ENCODE peak calls at places on chromosome 13, in eight cellular contexts. One of them, this sample, is unnamed.

GRCh38 chr13:85655040-85655439 is 144.2 kb downstream of the SLITRK6 start:
- DNase-seq in HAP-1: no peak
- DNase-seq in RPMI8226: no peak
- DNase-seq in nucleus accumbens: no peak
- DNase-seq in adrenal gland: no peak
- DNase-seq in neuronal stem cell: no peak
- DNase-seq in HFF-Myc: no peak
- DNase-seq in endothelial cell: no peak
- DNase-seq in this sample: no peak

GRCh38 chr13:78993792-78994191 is 334.8 kb upstream of the OBI1 start:
- DNase-seq in nucleus accumbens: no peak
- DNase-seq in RPMI8226: no peak
- DNase-seq in neuronal stem cell: no peak
- DNase-seq in HAP-1: peak; percentile 12
- DNase-seq in adrenal gland: no peak
- DNase-seq in HFF-Myc: no peak
- DNase-seq in endothelial cell: no peak
- DNase-seq in this sample: no peak

GRCh38 chr13:46962286-46962941 is 65.6 kb upstream of the HTR2A start:
- DNase-seq in RPMI8226: no peak
- DNase-seq in neuronal stem cell: no peak
- DNase-seq in nucleus accumbens: no peak
- DNase-seq in HFF-Myc: no peak
- DNase-seq in HAP-1: no peak
- DNase-seq in adrenal gland: no peak
- DNase-seq in endothelial cell: no peak
- DNase-seq in this sample: no peak

GRCh38 chr13:113559901-113560644 is 24.5 kb upstream of the TFDP1 start:
- DNase-seq in nucleus accumbens: no peak
- DNase-seq in RPMI8226: no peak
- DNase-seq in endothelial cell: no peak
- DNase-seq in HAP-1: no peak
- DNase-seq in adrenal gland: no peak
- DNase-seq in neuronal stem cell: no peak
- DNase-seq in HFF-Myc: no peak
- DNase-seq in this sample: peak; percentile 23

GRCh38 chr13:113029487-113030258 is 60.7 kb downstream of the MCF2L start:
- DNase-seq in HFF-Myc: no peak
- DNase-seq in HAP-1: peak; percentile 21
- DNase-seq in nucleus accumbens: no peak
- DNase-seq in endothelial cell: peak; percentile 84
- DNase-seq in RPMI8226: no peak
- DNase-seq in neuronal stem cell: peak; percentile 59
- DNase-seq in adrenal gland: no peak
- DNase-seq in this sample: peak; percentile 77

GRCh38 chr13:40509876-40510275 is 156.6 kb downstream of the FOXO1 start:
- DNase-seq in adrenal gland: no peak
- DNase-seq in HAP-1: no peak
- DNase-seq in HFF-Myc: no peak
- DNase-seq in neuronal stem cell: no peak
- DNase-seq in endothelial cell: no peak
- DNase-seq in RPMI8226: no peak
- DNase-seq in nucleus accumbens: no peak
- DNase-seq in this sample: no peak

GRCh38 chr13:32142956-32143375 is 111.4 kb downstream of the FRY start:
- DNase-seq in RPMI8226: no peak
- DNase-seq in adrenal gland: no peak
- DNase-seq in HAP-1: no peak
- DNase-seq in HFF-Myc: peak; percentile 70
- DNase-seq in neuronal stem cell: no peak
- DNase-seq in endothelial cell: peak; percentile 11
- DNase-seq in nucleus accumbens: no peak
- DNase-seq in this sample: peak; percentile 60

GRCh38 chr13:97274782-97275252 is 52.7 kb downstream of the MBNL2 start:
- DNase-seq in HAP-1: no peak
- DNase-seq in endothelial cell: no peak
- DNase-seq in nucleus accumbens: no peak
- DNase-seq in neuronal stem cell: no peak
- DNase-seq in HFF-Myc: no peak
- DNase-seq in RPMI8226: no peak
- DNase-seq in adrenal gland: no peak
- DNase-seq in this sample: no peak

GRCh38 chr13:94009696-94010095 is 469.8 kb downstream of the DCT start:
- DNase-seq in nucleus accumbens: no peak
- DNase-seq in HAP-1: no peak
- DNase-seq in neuronal stem cell: no peak
- DNase-seq in endothelial cell: no peak
- DNase-seq in RPMI8226: no peak
- DNase-seq in adrenal gland: no peak
- DNase-seq in HFF-Myc: no peak
- DNase-seq in this sample: no peak

GRCh38 chr13:114142640-114143490 is 10.4 kb upstream of the RASA3 start:
- DNase-seq in HAP-1: no peak
- DNase-seq in nucleus accumbens: no peak
- DNase-seq in endothelial cell: no peak
- DNase-seq in neuronal stem cell: no peak
- DNase-seq in HFF-Myc: no peak
- DNase-seq in RPMI8226: peak; percentile 70
- DNase-seq in adrenal gland: no peak
- DNase-seq in this sample: no peak

GRCh38 chr13:75226755-75227435 is 255.1 kb downstream of the TBC1D4 start:
- DNase-seq in nucleus accumbens: no peak
- DNase-seq in HAP-1: no peak
- DNase-seq in adrenal gland: no peak
- DNase-seq in neuronal stem cell: no peak
- DNase-seq in HFF-Myc: no peak
- DNase-seq in endothelial cell: no peak
- DNase-seq in RPMI8226: no peak
- DNase-seq in this sample: no peak

GRCh38 chr13:23752111-23753001 is 136.8 kb downstream of the MIPEP start:
- DNase-seq in HFF-Myc: no peak
- DNase-seq in nucleus accumbens: no peak
- DNase-seq in HAP-1: no peak
- DNase-seq in neuronal stem cell: no peak
- DNase-seq in adrenal gland: no peak
- DNase-seq in RPMI8226: peak; percentile 6
- DNase-seq in endothelial cell: no peak
- DNase-seq in this sample: no peak

GRCh38 chr13:27005556-27005955 is 166.1 kb downstream of the USP12 start:
- DNase-seq in nucleus accumbens: peak; percentile 37
- DNase-seq in neuronal stem cell: no peak
- DNase-seq in HAP-1: no peak
- DNase-seq in endothelial cell: no peak
- DNase-seq in RPMI8226: no peak
- DNase-seq in HFF-Myc: no peak
- DNase-seq in adrenal gland: no peak
- DNase-seq in this sample: no peak

GRCh38 chr13:60000081-60000480 is 163.6 kb downstream of the DIAPH3 start:
- DNase-seq in adrenal gland: no peak
- DNase-seq in HFF-Myc: no peak
- DNase-seq in neuronal stem cell: no peak
- DNase-seq in nucleus accumbens: no peak
- DNase-seq in endothelial cell: no peak
- DNase-seq in HAP-1: no peak
- DNase-seq in RPMI8226: no peak
- DNase-seq in this sample: no peak

GRCh38 chr13:98506343-98507059 is 70.4 kb downstream of the STK24 start:
- DNase-seq in RPMI8226: no peak
- DNase-seq in neuronal stem cell: no peak
- DNase-seq in HFF-Myc: no peak
- DNase-seq in adrenal gland: no peak
- DNase-seq in nucleus accumbens: no peak
- DNase-seq in endothelial cell: no peak
- DNase-seq in HAP-1: no peak
- DNase-seq in this sample: no peak

GRCh38 chr13:98781905-98782304 is 29.4 kb upstream of the SLC15A1 start:
- DNase-seq in HFF-Myc: no peak
- DNase-seq in endothelial cell: no peak
- DNase-seq in HAP-1: no peak
- DNase-seq in nucleus accumbens: no peak
- DNase-seq in adrenal gland: no peak
- DNase-seq in neuronal stem cell: no peak
- DNase-seq in RPMI8226: no peak
- DNase-seq in this sample: no peak

GRCh38 chr13:95858286-95859075 is 181.5 kb downstream of the DNAJC3 start:
- DNase-seq in adrenal gland: no peak
- DNase-seq in HFF-Myc: no peak
- DNase-seq in endothelial cell: no peak
- DNase-seq in HAP-1: no peak
- DNase-seq in neuronal stem cell: no peak
- DNase-seq in RPMI8226: no peak
- DNase-seq in nucleus accumbens: no peak
- DNase-seq in this sample: no peak

GRCh38 chr13:25217023-25217909 is 45.2 kb upstream of the AMER2 start:
- DNase-seq in HFF-Myc: peak; percentile 2
- DNase-seq in neuronal stem cell: no peak
- DNase-seq in HAP-1: no peak
- DNase-seq in nucleus accumbens: no peak
- DNase-seq in endothelial cell: no peak
- DNase-seq in adrenal gland: no peak
- DNase-seq in RPMI8226: no peak
- DNase-seq in this sample: no peak

GRCh38 chr13:27022571-27023311 is 148.9 kb downstream of the USP12 start:
- DNase-seq in neuronal stem cell: no peak
- DNase-seq in nucleus accumbens: no peak
- DNase-seq in endothelial cell: no peak
- DNase-seq in adrenal gland: no peak
- DNase-seq in HFF-Myc: no peak
- DNase-seq in RPMI8226: no peak
- DNase-seq in HAP-1: no peak
- DNase-seq in this sample: peak; percentile 10

GRCh38 chr13:112531263-112531794 is 56.6 kb downstream of the TUBGCP3 start:
- DNase-seq in HFF-Myc: no peak
- DNase-seq in endothelial cell: no peak
- DNase-seq in nucleus accumbens: no peak
- DNase-seq in neuronal stem cell: no peak
- DNase-seq in RPMI8226: no peak
- DNase-seq in adrenal gland: no peak
- DNase-seq in HAP-1: no peak
- DNase-seq in this sample: no peak

GRCh38 chr13:79547211-79547610 is 66.3 kb downstream of the NDFIP2 start:
- DNase-seq in neuronal stem cell: no peak
- DNase-seq in HFF-Myc: no peak
- DNase-seq in RPMI8226: no peak
- DNase-seq in endothelial cell: no peak
- DNase-seq in adrenal gland: no peak
- DNase-seq in HAP-1: no peak
- DNase-seq in nucleus accumbens: no peak
- DNase-seq in this sample: no peak

GRCh38 chr13:85985791-85986190 is 186.6 kb upstream of the SLITRK6 start:
- DNase-seq in nucleus accumbens: no peak
- DNase-seq in RPMI8226: no peak
- DNase-seq in HFF-Myc: no peak
- DNase-seq in HAP-1: peak; percentile 67
- DNase-seq in adrenal gland: no peak
- DNase-seq in neuronal stem cell: no peak
- DNase-seq in endothelial cell: no peak
- DNase-seq in this sample: no peak

GRCh38 chr13:91946498-91947070 is 548.2 kb downstream of the GPC5 start:
- DNase-seq in HAP-1: peak; percentile 34
- DNase-seq in neuronal stem cell: peak; percentile 26
- DNase-seq in endothelial cell: peak; percentile 12
- DNase-seq in HFF-Myc: no peak
- DNase-seq in adrenal gland: no peak
- DNase-seq in nucleus accumbens: no peak
- DNase-seq in RPMI8226: peak; percentile 2
- DNase-seq in this sample: no peak

GRCh38 chr13:108155185-108156106 is 59.9 kb downstream of the LIG4 start:
- DNase-seq in HAP-1: peak; percentile 34
- DNase-seq in adrenal gland: peak; percentile 33
- DNase-seq in HFF-Myc: peak; percentile 6
- DNase-seq in RPMI8226: peak; percentile 31
- DNase-seq in endothelial cell: peak; percentile 59
- DNase-seq in nucleus accumbens: no peak
- DNase-seq in neuronal stem cell: peak; percentile 40
- DNase-seq in this sample: peak; percentile 33

GRCh38 chr13:54637377-54637776 is 1608.8 kb downstream of the OLFM4 start:
- DNase-seq in HFF-Myc: no peak
- DNase-seq in HAP-1: no peak
- DNase-seq in neuronal stem cell: peak; percentile 36
- DNase-seq in endothelial cell: no peak
- DNase-seq in RPMI8226: no peak
- DNase-seq in nucleus accumbens: no peak
- DNase-seq in adrenal gland: no peak
- DNase-seq in this sample: no peak

GRCh38 chr13:46124531-46124966 is 19.7 kb upstream of the CPB2 start:
- DNase-seq in HAP-1: no peak
- DNase-seq in neuronal stem cell: no peak
- DNase-seq in nucleus accumbens: no peak
- DNase-seq in endothelial cell: no peak
- DNase-seq in HFF-Myc: no peak
- DNase-seq in RPMI8226: no peak
- DNase-seq in adrenal gland: no peak
- DNase-seq in this sample: no peak

GRCh38 chr13:76707360-76707759 is 178.8 kb downstream of the KCTD12 start:
- DNase-seq in HAP-1: no peak
- DNase-seq in nucleus accumbens: no peak
- DNase-seq in adrenal gland: no peak
- DNase-seq in neuronal stem cell: no peak
- DNase-seq in HFF-Myc: no peak
- DNase-seq in RPMI8226: no peak
- DNase-seq in endothelial cell: no peak
- DNase-seq in this sample: no peak

GRCh38 chr13:102395174-102395573 is 6.7 kb downstream of the FGF14 start:
- DNase-seq in adrenal gland: no peak
- DNase-seq in endothelial cell: no peak
- DNase-seq in HFF-Myc: no peak
- DNase-seq in nucleus accumbens: no peak
- DNase-seq in RPMI8226: no peak
- DNase-seq in neuronal stem cell: no peak
- DNase-seq in HAP-1: no peak
- DNase-seq in this sample: no peak

GRCh38 chr13:25478186-25478585 is 106.4 kb downstream of the ATP8A2 start:
- DNase-seq in neuronal stem cell: no peak
- DNase-seq in HAP-1: peak; percentile 97
- DNase-seq in adrenal gland: no peak
- DNase-seq in RPMI8226: no peak
- DNase-seq in HFF-Myc: no peak
- DNase-seq in nucleus accumbens: no peak
- DNase-seq in endothelial cell: no peak
- DNase-seq in this sample: no peak

GRCh38 chr13:99136427-99136954 is 64.2 kb upstream of the UBAC2 start:
- DNase-seq in endothelial cell: no peak
- DNase-seq in neuronal stem cell: no peak
- DNase-seq in HFF-Myc: no peak
- DNase-seq in RPMI8226: no peak
- DNase-seq in nucleus accumbens: no peak
- DNase-seq in HAP-1: no peak
- DNase-seq in adrenal gland: no peak
- DNase-seq in this sample: no peak

GRCh38 chr13:24233351-24233901 is 72.9 kb downstream of the SPATA13 start:
- DNase-seq in neuronal stem cell: no peak
- DNase-seq in adrenal gland: no peak
- DNase-seq in endothelial cell: no peak
- DNase-seq in nucleus accumbens: no peak
- DNase-seq in HAP-1: no peak
- DNase-seq in RPMI8226: no peak
- DNase-seq in HFF-Myc: no peak
- DNase-seq in this sample: no peak

GRCh38 chr13:53237696-53238095 is 209.1 kb downstream of the OLFM4 start:
- DNase-seq in HFF-Myc: no peak
- DNase-seq in nucleus accumbens: no peak
- DNase-seq in endothelial cell: no peak
- DNase-seq in neuronal stem cell: no peak
- DNase-seq in HAP-1: no peak
- DNase-seq in RPMI8226: no peak
- DNase-seq in adrenal gland: no peak
- DNase-seq in this sample: no peak

GRCh38 chr13:102312841-102313240 is 89.0 kb downstream of the FGF14 start:
- DNase-seq in adrenal gland: no peak
- DNase-seq in HFF-Myc: no peak
- DNase-seq in nucleus accumbens: no peak
- DNase-seq in neuronal stem cell: no peak
- DNase-seq in RPMI8226: no peak
- DNase-seq in HAP-1: no peak
- DNase-seq in endothelial cell: no peak
- DNase-seq in this sample: no peak

GRCh38 chr13:72864142-72865035 is 82.5 kb downstream of the PIBF1 start:
- DNase-seq in endothelial cell: no peak
- DNase-seq in HFF-Myc: peak; percentile 30
- DNase-seq in RPMI8226: no peak
- DNase-seq in nucleus accumbens: no peak
- DNase-seq in neuronal stem cell: no peak
- DNase-seq in adrenal gland: no peak
- DNase-seq in HAP-1: no peak
- DNase-seq in this sample: no peak